ENCODE peak calls at places on chromosomes 5 and 9, in five cellular contexts. One of them, this sample, is unnamed.

GRCh38 chr9:130579738-130580463 is 524 bp downstream of the FUBP3 start:
- DNase-seq in cardiac muscle cell: no peak
- DNase-seq in Caco-2: peak; percentile 30
- DNase-seq in fibroblast of lung: no peak
- DNase-seq in PC-3: no peak
- DNase-seq in this sample: no peak

GRCh38 chr5:93990504-93991085 is 249.2 kb upstream of the POU5F2 start:
- DNase-seq in cardiac muscle cell: no peak
- DNase-seq in Caco-2: no peak
- DNase-seq in fibroblast of lung: no peak
- DNase-seq in PC-3: no peak
- DNase-seq in this sample: no peak

GRCh38 chr5:75522025-75522424 is 10.3 kb downstream of the POLK start:
- DNase-seq in cardiac muscle cell: no peak
- DNase-seq in Caco-2: no peak
- DNase-seq in fibroblast of lung: peak; percentile 64
- DNase-seq in PC-3: peak; percentile 4
- DNase-seq in this sample: no peak

GRCh38 chr5:26700759-26701384 is 337.5 kb downstream of the CDH9 start:
- DNase-seq in cardiac muscle cell: peak; percentile 52
- DNase-seq in Caco-2: peak; percentile 55
- DNase-seq in fibroblast of lung: peak; percentile 2
- DNase-seq in PC-3: peak; percentile 75
- DNase-seq in this sample: peak; percentile 36

GRCh38 chr9:8382777-8383527 is 583.4 kb upstream of the DMAC1 start:
- DNase-seq in cardiac muscle cell: no peak
- DNase-seq in Caco-2: peak; percentile 63
- DNase-seq in fibroblast of lung: peak; percentile 17
- DNase-seq in PC-3: no peak
- DNase-seq in this sample: no peak

GRCh38 chr5:1037671-1038416 is 29.2 kb downstream of the NKD2 start:
- DNase-seq in cardiac muscle cell: no peak
- DNase-seq in Caco-2: no peak
- DNase-seq in fibroblast of lung: no peak
- DNase-seq in PC-3: no peak
- DNase-seq in this sample: no peak

GRCh38 chr5:117893211-117893610 is 1095.1 kb downstream of the DTWD2 start:
- DNase-seq in cardiac muscle cell: no peak
- DNase-seq in Caco-2: no peak
- DNase-seq in fibroblast of lung: no peak
- DNase-seq in PC-3: no peak
- DNase-seq in this sample: no peak

GRCh38 chr5:78367318-78367991 is 7.0 kb downstream of the SCAMP1 start:
- DNase-seq in cardiac muscle cell: no peak
- DNase-seq in Caco-2: peak; percentile 18
- DNase-seq in fibroblast of lung: no peak
- DNase-seq in PC-3: no peak
- DNase-seq in this sample: no peak

GRCh38 chr9:15718423-15718822 is 165.6 kb downstream of the CCDC171 start:
- DNase-seq in cardiac muscle cell: no peak
- DNase-seq in Caco-2: no peak
- DNase-seq in fibroblast of lung: no peak
- DNase-seq in PC-3: no peak
- DNase-seq in this sample: no peak

GRCh38 chr5:148445578-148445977 is 61.8 kb downstream of the FBXO38 start:
- DNase-seq in cardiac muscle cell: peak; percentile 70
- DNase-seq in Caco-2: no peak
- DNase-seq in fibroblast of lung: no peak
- DNase-seq in PC-3: no peak
- DNase-seq in this sample: no peak

GRCh38 chr5:81971086-81971693 is 633 bp upstream of the ATG10 start:
- DNase-seq in cardiac muscle cell: peak; percentile 14
- DNase-seq in Caco-2: peak; percentile 4
- DNase-seq in fibroblast of lung: peak; percentile 20
- DNase-seq in PC-3: no peak
- DNase-seq in this sample: no peak

GRCh38 chr9:76818271-76818670 is 54.0 kb downstream of the PCA3 start:
- DNase-seq in cardiac muscle cell: no peak
- DNase-seq in Caco-2: no peak
- DNase-seq in fibroblast of lung: peak; percentile 99
- DNase-seq in PC-3: peak; percentile 92
- DNase-seq in this sample: peak; percentile 81

GRCh38 chr5:74082504-74082903 is 456.5 kb downstream of the ARHGEF28 start:
- DNase-seq in cardiac muscle cell: no peak
- DNase-seq in Caco-2: no peak
- DNase-seq in fibroblast of lung: no peak
- DNase-seq in PC-3: no peak
- DNase-seq in this sample: no peak

GRCh38 chr9:68775003-68775730 is 70.1 kb downstream of the PIP5K1B start:
- DNase-seq in cardiac muscle cell: no peak
- DNase-seq in Caco-2: no peak
- DNase-seq in fibroblast of lung: no peak
- DNase-seq in PC-3: no peak
- DNase-seq in this sample: no peak

GRCh38 chr5:6554812-6555211 is 78.0 kb downstream of the NSUN2 start:
- DNase-seq in cardiac muscle cell: no peak
- DNase-seq in Caco-2: no peak
- DNase-seq in fibroblast of lung: no peak
- DNase-seq in PC-3: no peak
- DNase-seq in this sample: no peak

GRCh38 chr5:27568811-27569210 is 530.4 kb upstream of the CDH9 start:
- DNase-seq in cardiac muscle cell: no peak
- DNase-seq in Caco-2: no peak
- DNase-seq in fibroblast of lung: peak; percentile 16
- DNase-seq in PC-3: peak; percentile 53
- DNase-seq in this sample: peak; percentile 7

GRCh38 chr5:89293849-89294248 is 410.9 kb upstream of the MEF2C start:
- DNase-seq in cardiac muscle cell: no peak
- DNase-seq in Caco-2: no peak
- DNase-seq in fibroblast of lung: peak; percentile 42
- DNase-seq in PC-3: no peak
- DNase-seq in this sample: no peak

GRCh38 chr9:126146254-126147145 is 180.1 kb upstream of the MVB12B start:
- DNase-seq in cardiac muscle cell: peak; percentile 69
- DNase-seq in Caco-2: peak; percentile 89
- DNase-seq in fibroblast of lung: no peak
- DNase-seq in PC-3: peak; percentile 41
- DNase-seq in this sample: peak; percentile 9
- TF ChIP-seq CTCF in cardiac muscle cell: peak; percentile 37
- TF ChIP-seq CTCF in Caco-2: peak; percentile 50
- TF ChIP-seq CTCF in fibroblast of lung: peak; percentile 21
- TF ChIP-seq CTCF in PC-3: peak; percentile 60
- TF ChIP-seq CTCF in this sample: peak; percentile 55

GRCh38 chr5:150630016-150630415 is 10.4 kb upstream of the SYNPO start:
- DNase-seq in cardiac muscle cell: no peak
- DNase-seq in Caco-2: no peak
- DNase-seq in fibroblast of lung: no peak
- DNase-seq in PC-3: no peak
- DNase-seq in this sample: no peak
- H3K4me1 ChIP-seq in cardiac muscle cell: peaks cover 8% of the 10 kb centered on the region
- H3K4me1 ChIP-seq in Caco-2: peaks cover 17% of the 10 kb centered on the region
- H3K4me1 ChIP-seq in fibroblast of lung: peaks cover 15% of the 10 kb centered on the region
- H3K4me1 ChIP-seq in PC-3: peaks cover 13% of the 10 kb centered on the region
- H3K4me1 ChIP-seq in this sample: peaks cover 5% of the 10 kb centered on the region

GRCh38 chr5:30650311-30650710 is 543.2 kb upstream of the CDH6 start:
- DNase-seq in cardiac muscle cell: no peak
- DNase-seq in Caco-2: no peak
- DNase-seq in fibroblast of lung: no peak
- DNase-seq in PC-3: peak; percentile 26
- DNase-seq in this sample: no peak
- TF ChIP-seq CTCF in cardiac muscle cell: no peak
- TF ChIP-seq CTCF in Caco-2: no peak
- TF ChIP-seq CTCF in fibroblast of lung: no peak
- TF ChIP-seq CTCF in PC-3: peak; percentile 47
- TF ChIP-seq CTCF in this sample: no peak

GRCh38 chr9:136616948-136617695 is 45.6 kb upstream of the EGFL7 start:
- DNase-seq in cardiac muscle cell: no peak
- DNase-seq in Caco-2: no peak
- DNase-seq in fibroblast of lung: no peak
- DNase-seq in PC-3: no peak
- DNase-seq in this sample: no peak

GRCh38 chr9:136616307-136616635 is 46.4 kb upstream of the EGFL7 start:
- DNase-seq in cardiac muscle cell: no peak
- DNase-seq in Caco-2: no peak
- DNase-seq in fibroblast of lung: no peak
- DNase-seq in PC-3: no peak
- DNase-seq in this sample: no peak

GRCh38 chr9:136614967-136615623 is 47.6 kb upstream of the EGFL7 start:
- DNase-seq in cardiac muscle cell: peak; percentile 41
- DNase-seq in Caco-2: no peak
- DNase-seq in fibroblast of lung: peak; percentile 23
- DNase-seq in PC-3: no peak
- DNase-seq in this sample: no peak

GRCh38 chr9:136614372-136614922 is 48.3 kb upstream of the EGFL7 start:
- DNase-seq in cardiac muscle cell: no peak
- DNase-seq in Caco-2: no peak
- DNase-seq in fibroblast of lung: peak; percentile 89
- DNase-seq in PC-3: no peak
- DNase-seq in this sample: no peak

GRCh38 chr9:136615631-136616306 is 46.9 kb upstream of the EGFL7 start:
- DNase-seq in cardiac muscle cell: no peak
- DNase-seq in Caco-2: no peak
- DNase-seq in fibroblast of lung: peak; percentile 5
- DNase-seq in PC-3: peak; percentile 12
- DNase-seq in this sample: no peak
- H3K4me1 ChIP-seq in cardiac muscle cell: peaks cover 9% of the 10 kb centered on the region
- H3K4me1 ChIP-seq in Caco-2: peaks cover 29% of the 10 kb centered on the region
- H3K4me1 ChIP-seq in fibroblast of lung: peaks cover 16% of the 10 kb centered on the region
- H3K4me1 ChIP-seq in PC-3: no peaks in the 10 kb centered on the region
- H3K4me1 ChIP-seq in this sample: no peaks in the 10 kb centered on the region

DNA sequence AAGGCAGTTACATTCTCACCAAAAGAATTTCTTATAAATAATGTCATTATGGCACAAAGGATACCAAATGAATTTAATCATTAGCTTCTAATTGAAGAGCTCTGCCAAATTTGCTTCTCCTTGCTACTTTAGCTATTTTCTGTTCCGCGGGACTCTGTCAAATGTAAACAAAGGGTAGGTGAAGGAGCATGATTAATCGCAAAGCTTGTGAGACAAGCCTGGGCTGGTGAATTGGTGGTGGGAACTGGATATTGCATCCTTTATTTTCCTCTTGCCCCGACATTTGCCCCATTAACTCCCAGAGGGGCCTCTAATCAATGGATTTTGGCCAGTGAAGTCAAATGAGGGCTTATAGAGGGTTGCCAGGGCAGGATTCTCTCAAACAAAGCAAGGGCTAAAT is 234.2 kb upstream of the RFX3 start:
- DNase-seq in cardiac muscle cell: no peak
- DNase-seq in Caco-2: no peak
- DNase-seq in fibroblast of lung: peak; percentile 52
- DNase-seq in PC-3: peak; percentile 64
- DNase-seq in this sample: peak; percentile 37
- TF ChIP-seq CTCF in cardiac muscle cell: no peak
- TF ChIP-seq CTCF in Caco-2: no peak
- TF ChIP-seq CTCF in fibroblast of lung: no peak
- TF ChIP-seq CTCF in PC-3: no peak
- TF ChIP-seq CTCF in this sample: peak; percentile 46

GRCh38 chr5:119270955-119271757 is 84.7 kb upstream of the TNFAIP8 start:
- DNase-seq in cardiac muscle cell: no peak
- DNase-seq in Caco-2: no peak
- DNase-seq in fibroblast of lung: no peak
- DNase-seq in PC-3: no peak
- DNase-seq in this sample: no peak
- H3K4me1 ChIP-seq in cardiac muscle cell: no peaks in the 10 kb centered on the region
- H3K4me1 ChIP-seq in Caco-2: peaks cover 26% of the 10 kb centered on the region
- H3K4me1 ChIP-seq in fibroblast of lung: peaks cover 5% of the 10 kb centered on the region
- H3K4me1 ChIP-seq in PC-3: peaks cover 63% of the 10 kb centered on the region
- H3K4me1 ChIP-seq in this sample: peaks cover 17% of the 10 kb centered on the region